ENCODE peak calls at places on chromosomes 7 and 10, in nine cellular contexts. C, T, L, O, G, K, D, V and I are unnamed samples. For H3K27me3, the result is how much of the 10 kb centered on the place peaks cover.

GRCh38 chr10:47166405-47166777 is 133.6 kb upstream of the GDF10 start:
- DNase-seq in C (no peak), T (no peak), L (no peak), O (no peak), G (no peak), K (no peak), D (no peak), V (no peak), I (no peak)

GRCh38 chr7:67809586-67809985 is 813.0 kb downstream of the TYW1 start:
- DNase-seq in C (no peak), T (no peak), L (no peak), O (no peak), G (no peak), K (no peak), D (no peak), V (no peak), I (no peak)

GRCh38 chr7:22442187-22442886 is 57.7 kb downstream of the STEAP1B start:
- DNase-seq in C (no peak), T (no peak), L (no peak), O (no peak), G (no peak), K (no peak), D (no peak), V (peak), I (no peak)

GRCh38 chr10:5545426-5545777 is 20.6 kb downstream of the CALML3 start:
- DNase-seq in C (no peak), T (no peak), L (no peak), O (no peak), G (no peak), K (no peak), D (no peak), V (no peak), I (no peak)

GRCh38 chr10:6151087-6151977 is 51.4 kb upstream of the PFKFB3 start:
- DNase-seq in C (no peak), T (peak), L (peak), O (peak), G (peak), K (peak), D (no peak), V (peak), I (peak)

GRCh38 chr10:42976353-42977031 is 100.4 kb upstream of the RET start:
- DNase-seq in C (no peak), T (no peak), L (no peak), O (no peak), G (no peak), K (no peak), D (no peak), V (peak), I (no peak)

GRCh38 chr7:92634924-92635519 is 44.8 kb upstream of the FAM133B start:
- DNase-seq in C (peak), T (no peak), L (peak), O (no peak), G (no peak), K (no peak), D (no peak), V (no peak), I (no peak)

GRCh38 chr7:114944742-114945625 is 23.1 kb downstream of the MDFIC start:
- DNase-seq in C (no peak), T (peak), L (peak), O (no peak), G (peak), K (no peak), D (no peak), V (peak), I (no peak)

GRCh38 chr7:17674166-17674955 is 265.9 kb downstream of the SNX13 start:
- DNase-seq in C (no peak), T (no peak), L (no peak), O (no peak), G (no peak), K (no peak), D (no peak), V (no peak), I (peak)

GRCh38 chr7:26508917-26509316 is 217.3 kb downstream of the SNX10 start:
- DNase-seq in C (no peak), T (no peak), L (no peak), O (no peak), G (no peak), K (no peak), D (no peak), V (no peak), I (peak)

GRCh38 chr10:132538031-132538789 is 623 bp downstream of the INPP5A start:
- DNase-seq in C (no peak), T (peak), L (no peak), O (peak), G (peak), K (no peak), D (no peak), V (peak), I (no peak)

GRCh38 chr10:17029581-17030271 is 99.9 kb downstream of the CUBN start:
- DNase-seq in C (peak), T (peak), L (peak), O (peak), G (no peak), K (peak), D (no peak), V (peak), I (peak)

GRCh38 chr10:15169555-15170407 is 1.3 kb upstream of the NMT2 start:
- DNase-seq in C (no peak), T (peak), L (peak), O (peak), G (no peak), K (peak), D (no peak), V (peak), I (no peak)

GRCh38 chr7:129943352-129943751 is 9.4 kb downstream of the UBE2H start:
- DNase-seq in C (no peak), T (peak), L (no peak), O (no peak), G (no peak), K (no peak), D (no peak), V (no peak), I (no peak)

GRCh38 chr7:94190599-94191061 is 186.5 kb upstream of the BET1 start:
- DNase-seq in C (peak), T (no peak), L (peak), O (no peak), G (no peak), K (no peak), D (peak), V (peak), I (peak)

GRCh38 chr10:132496360-132497082 is 41.1 kb upstream of the INPP5A start:
- DNase-seq in C (no peak), T (no peak), L (no peak), O (no peak), G (no peak), K (no peak), D (no peak), V (no peak), I (no peak)

GRCh38 chr7:4957847-4958476 is 1.0 kb downstream of the MMD2 start:
- DNase-seq in C (no peak), T (no peak), L (no peak), O (no peak), G (peak), K (no peak), D (no peak), V (no peak), I (no peak)

GRCh38 chr10:33291053-33291592 is 43.3 kb downstream of the NRP1 start:
- DNase-seq in C (peak), T (no peak), L (peak), O (no peak), G (no peak), K (no peak), D (peak), V (no peak), I (peak)

GRCh38 chr7:8389898-8390642 is 43.3 kb upstream of the NXPH1 start:
- DNase-seq in C (peak), T (peak), L (no peak), O (no peak), G (no peak), K (no peak), D (no peak), V (no peak), I (no peak)

GRCh38 chr7:48249162-48249561 is 77.9 kb downstream of the ABCA13 start:
- DNase-seq in C (no peak), T (no peak), L (no peak), O (no peak), G (no peak), K (no peak), D (no peak), V (no peak), I (no peak)

GRCh38 chr7:156012412-156012811 is 200.1 kb upstream of the SHH start:
- DNase-seq in C (no peak), T (no peak), L (no peak), O (no peak), G (no peak), K (no peak), D (no peak), V (no peak), I (no peak)

GRCh38 chr10:32005050-32005449 is 51.2 kb downstream of the KIF5B start:
- DNase-seq in C (peak), T (peak), L (peak), O (peak), G (no peak), K (peak), D (no peak), V (no peak), I (peak)

GRCh38 chr10:86968994-86969355 is 693 bp downstream of the ADIRF start:
- DNase-seq in C (no peak), T (no peak), L (no peak), O (no peak), G (peak), K (no peak), D (no peak), V (no peak), I (no peak)

GRCh38 chr7:116834815-116835533 is 27.4 kb upstream of the CAPZA2 start:
- DNase-seq in C (no peak), T (peak), L (no peak), O (no peak), G (peak), K (no peak), D (peak), V (no peak), I (no peak)

GRCh38 chr10:77504196-77504869 is 133.3 kb downstream of the KCNMA1 start:
- DNase-seq in C (no peak), T (no peak), L (peak), O (no peak), G (no peak), K (no peak), D (no peak), V (no peak), I (no peak)

GRCh38 chr10:129742742-129743550 is 221.1 kb downstream of the EBF3 start:
- DNase-seq in C (no peak), T (peak), L (no peak), O (no peak), G (peak), K (no peak), D (no peak), V (no peak), I (no peak)

GRCh38 chr10:60591119-60591518 is 187.2 kb upstream of the CDK1 start:
- DNase-seq in C (no peak), T (no peak), L (no peak), O (no peak), G (no peak), K (no peak), D (no peak), V (no peak), I (no peak)

GRCh38 chr7:17021205-17021604 is 139.4 kb upstream of the AGR3 start:
- DNase-seq in C (no peak), T (no peak), L (no peak), O (no peak), G (no peak), K (no peak), D (no peak), V (no peak), I (no peak)

GRCh38 chr7:1523838-1524237 is 6.7 kb upstream of the MAFK start:
- DNase-seq in C (no peak), T (peak), L (no peak), O (no peak), G (no peak), K (no peak), D (no peak), V (no peak), I (no peak)
- H3K27me3 ChIP-seq in C (under half), T (under half), L (under half), O (under half), G (under half), K (under half), D (under half), V (under half), I (under half)

GRCh38 chr7:523436-524336 is 4.0 kb upstream of the PDGFA start:
- DNase-seq in C (no peak), T (no peak), L (no peak), O (no peak), G (no peak), K (no peak), D (no peak), V (no peak), I (no peak)

GRCh38 chr7:522938-523289 is 3.3 kb upstream of the PDGFA start:
- DNase-seq in C (no peak), T (no peak), L (no peak), O (no peak), G (no peak), K (no peak), D (no peak), V (no peak), I (no peak)

GRCh38 chr7:520503-521161 is 986 bp upstream of the PDGFA start:
- DNase-seq in C (no peak), T (no peak), L (peak), O (no peak), G (no peak), K (no peak), D (no peak), V (no peak), I (no peak)

GRCh38 chr7:521221-522070 is 1.8 kb upstream of the PDGFA start:
- DNase-seq in C (peak), T (peak), L (peak), O (no peak), G (no peak), K (no peak), D (no peak), V (peak), I (peak)

DNA sequence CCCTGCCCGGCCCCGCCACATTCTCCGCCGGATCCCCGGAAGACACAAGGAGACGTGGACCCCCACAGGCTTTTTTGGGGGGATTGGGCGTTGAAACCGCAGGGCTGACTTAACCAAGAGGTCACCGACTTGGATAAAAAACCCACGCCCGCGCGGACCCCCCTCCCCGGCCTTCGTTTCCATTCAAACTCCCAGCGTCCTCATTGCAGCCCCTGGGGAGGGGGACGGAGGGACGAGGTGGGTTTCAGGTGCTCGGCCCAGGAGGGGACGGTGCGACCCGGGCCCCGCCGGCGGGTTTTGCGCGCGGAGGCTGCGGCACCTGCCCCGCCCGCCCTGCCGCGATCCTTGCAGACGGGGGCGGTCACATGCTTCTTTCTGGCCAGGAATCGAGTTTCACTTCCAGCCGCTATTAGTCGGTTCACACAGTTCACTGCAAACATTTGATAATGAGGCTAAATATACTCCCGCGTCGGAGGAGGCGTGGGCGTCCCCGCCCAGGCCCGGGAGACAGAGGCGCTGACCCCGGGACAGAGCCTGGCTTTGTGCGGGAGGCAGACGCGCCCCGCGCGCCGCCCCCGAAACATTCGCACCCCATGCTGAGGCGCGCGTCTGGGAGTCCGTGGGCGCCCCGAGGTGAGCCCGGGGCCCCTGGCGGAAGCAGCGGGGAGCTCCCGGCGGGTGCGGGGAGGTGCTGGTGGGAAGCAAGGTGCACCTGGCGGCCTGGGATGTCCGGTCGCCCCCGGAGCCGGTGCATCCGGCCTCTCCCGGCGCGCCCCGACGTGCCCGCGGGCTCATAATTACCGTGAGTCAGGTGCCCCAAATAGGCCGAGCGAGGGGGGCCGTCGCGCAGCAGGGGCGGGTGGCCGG is 2.7 kb upstream of the PDGFA start:
- DNase-seq in C (peak), T (peak), L (peak), O (peak), G (no peak), K (peak), D (no peak), V (peak), I (peak)
- H3K27me3 ChIP-seq in C (under half), T (under half), L (half or more), O (under half), G (under half), K (under half), D (under half), V (under half), I (under half)

DNA sequence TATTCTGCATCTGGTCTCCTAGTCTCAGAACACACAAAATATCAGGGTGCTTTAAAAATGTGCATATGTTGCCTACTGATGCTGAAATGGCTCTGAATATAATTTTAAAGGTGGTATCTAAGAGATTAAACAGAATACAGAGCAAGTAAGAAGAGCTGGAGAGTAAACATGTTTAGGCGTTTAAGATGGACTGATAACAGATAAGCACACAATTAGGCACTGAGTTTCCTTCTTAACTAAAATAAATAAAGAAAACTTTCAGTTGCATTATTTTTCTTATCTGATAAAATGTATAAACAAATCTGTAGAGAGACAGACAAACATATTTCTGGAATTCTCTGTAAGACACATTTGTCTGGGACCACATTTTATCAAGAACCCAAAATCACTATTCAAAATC is 35.6 kb upstream of the DGKB start:
- DNase-seq in C (no peak), T (no peak), L (no peak), O (no peak), G (no peak), K (no peak), D (no peak), V (no peak), I (no peak)
- H3K27me3 ChIP-seq in C (under half), T (under half), L (under half), O (under half), G (under half), K (under half), D (under half), V (under half), I (under half)

DNA sequence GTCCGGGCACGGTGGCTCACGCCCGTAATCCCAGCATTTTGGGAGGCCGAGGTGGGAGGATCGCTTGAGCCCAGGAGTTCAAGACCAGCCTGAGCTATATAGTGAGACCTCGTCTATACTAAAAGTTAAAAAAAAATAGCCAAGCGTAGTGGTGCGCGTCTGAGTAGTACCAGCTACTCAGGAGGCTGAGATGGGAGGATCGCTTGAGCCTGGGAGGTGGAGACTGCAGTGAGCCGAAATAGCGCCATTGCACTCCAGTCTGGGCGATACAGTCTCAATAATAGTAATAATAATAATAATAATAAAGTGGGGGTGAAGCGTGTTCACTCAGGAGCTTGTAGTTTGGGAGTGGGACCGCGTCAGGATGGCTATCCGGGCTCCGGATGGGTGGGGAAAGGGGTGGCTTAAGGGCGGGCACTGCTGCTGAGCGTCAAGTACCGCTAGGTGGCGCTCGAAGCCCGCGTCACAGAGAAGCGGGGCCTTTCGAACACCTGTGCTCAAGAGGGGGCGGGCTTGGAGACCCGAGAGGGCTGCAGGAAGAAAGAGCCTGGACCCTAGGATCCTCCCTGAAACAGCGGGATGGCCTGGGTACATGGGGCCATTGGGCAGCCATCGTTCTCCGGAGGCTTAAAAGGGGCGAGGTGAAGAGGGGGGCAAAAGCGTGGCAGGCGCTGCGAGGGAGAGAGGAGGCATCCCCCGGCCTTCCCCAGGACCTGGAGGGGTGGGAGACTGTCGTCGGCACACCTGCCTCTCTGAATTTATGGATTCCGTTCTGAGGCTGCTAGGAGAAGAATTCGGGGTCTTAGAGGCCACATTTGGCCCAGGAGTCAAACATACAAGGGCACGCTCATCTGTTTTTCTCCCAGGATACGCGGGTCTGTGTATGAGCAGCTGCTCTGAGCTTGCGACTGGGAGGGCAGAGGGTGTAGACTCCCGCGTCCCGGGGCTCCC is 14.5 kb downstream of the LBX1 start:
- DNase-seq in C (peak), T (peak), L (no peak), O (peak), G (no peak), K (peak), D (no peak), V (peak), I (peak)
- H3K27me3 ChIP-seq in C (under half), T (half or more), L (half or more), O (half or more), G (under half), K (half or more), D (half or more), V (under half), I (under half)

DNA sequence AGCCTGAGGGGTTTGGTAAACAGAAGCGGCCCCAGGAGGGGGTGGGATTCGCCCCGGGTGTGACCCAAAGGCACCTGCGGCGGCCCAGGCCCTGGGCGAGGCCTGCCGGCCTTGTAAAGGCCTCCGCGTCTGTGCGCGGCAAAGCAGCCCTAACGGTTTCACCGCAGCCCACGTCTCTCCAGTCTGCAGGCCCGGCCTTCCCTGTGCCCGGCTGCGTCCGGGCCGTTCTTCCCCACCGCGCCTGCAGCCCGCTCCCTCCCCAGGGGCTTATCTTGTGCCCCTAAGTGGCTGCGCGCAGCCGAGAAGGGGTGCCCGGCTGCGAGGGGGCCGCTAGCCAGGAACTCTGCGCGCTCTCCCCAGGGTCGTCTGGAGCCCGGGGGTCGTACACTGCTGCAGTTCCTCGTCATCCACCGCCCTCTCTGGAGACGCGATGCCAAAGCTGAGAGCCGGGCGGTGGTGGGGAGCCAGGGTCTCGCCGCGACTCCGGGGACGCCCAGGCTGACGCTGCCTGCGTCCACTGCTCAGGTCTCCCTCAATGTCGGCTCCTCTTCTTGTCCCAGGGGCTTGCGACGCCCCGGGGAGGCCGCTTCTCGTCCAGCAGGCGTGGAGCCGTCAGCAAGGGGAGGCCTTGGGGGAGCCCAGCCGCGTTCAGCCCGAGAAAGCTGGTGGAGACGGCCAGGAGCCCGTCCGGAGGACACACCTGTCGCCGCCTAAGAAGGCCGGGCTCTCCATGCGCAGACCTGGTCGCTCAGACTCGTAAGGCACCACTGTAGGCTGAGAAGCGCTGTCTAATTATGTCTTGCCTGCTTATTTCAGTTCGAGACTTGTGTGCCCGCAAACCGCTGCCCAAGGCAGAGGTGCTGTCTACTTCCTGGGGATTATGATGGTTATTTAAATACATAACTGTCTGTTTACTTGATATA is 132.3 kb downstream of the SPAG6 start:
- DNase-seq in C (no peak), T (no peak), L (no peak), O (no peak), G (no peak), K (no peak), D (no peak), V (no peak), I (no peak)
- H3K27me3 ChIP-seq in C (under half), T (under half), L (half or more), O (under half), G (under half), K (under half), D (under half), V (under half), I (under half)